ENCODE peak calls at places on chromosomes 4 and X, in seven cellular contexts. One of them, this sample, is unnamed.

GRCh38 chrX:8760021-8760420 is 28.1 kb upstream of the ANOS1 start:
- DNase-seq in CD4-positive, alpha-beta T cell: no peak
- DNase-seq in neural progenitor cell: no peak
- DNase-seq in WTC11: no peak
- DNase-seq in tibial artery: no peak
- DNase-seq in H9: no peak
- DNase-seq in left lung: no peak
- DNase-seq in this sample: no peak

GRCh38 chr4:162075691-162076090 is 88.1 kb downstream of the FSTL5 start:
- DNase-seq in CD4-positive, alpha-beta T cell: no peak
- DNase-seq in neural progenitor cell: no peak
- DNase-seq in WTC11: no peak
- DNase-seq in tibial artery: no peak
- DNase-seq in H9: no peak
- DNase-seq in left lung: no peak
- DNase-seq in this sample: no peak

GRCh38 chr4:188121530-188121929 is 12.1 kb upstream of the TRIML2 start:
- DNase-seq in CD4-positive, alpha-beta T cell: no peak
- DNase-seq in neural progenitor cell: no peak
- DNase-seq in WTC11: no peak
- DNase-seq in tibial artery: no peak
- DNase-seq in H9: no peak
- DNase-seq in left lung: no peak
- DNase-seq in this sample: no peak

GRCh38 chr4:145203400-145203799 is 23.0 kb upstream of the OTUD4 start:
- DNase-seq in CD4-positive, alpha-beta T cell: no peak
- DNase-seq in neural progenitor cell: no peak
- DNase-seq in WTC11: no peak
- DNase-seq in tibial artery: no peak
- DNase-seq in H9: no peak
- DNase-seq in left lung: no peak
- DNase-seq in this sample: no peak

GRCh38 chrX:17859609-17860178 is 1.4 kb downstream of the RAI2 start:
- DNase-seq in CD4-positive, alpha-beta T cell: peak
- DNase-seq in neural progenitor cell: peak
- DNase-seq in WTC11: peak
- DNase-seq in tibial artery: no peak
- DNase-seq in H9: no peak
- DNase-seq in left lung: no peak
- DNase-seq in this sample: no peak

GRCh38 chrX:15301924-15302323 is 13.5 kb downstream of the ASB11 start:
- DNase-seq in CD4-positive, alpha-beta T cell: no peak
- DNase-seq in neural progenitor cell: no peak
- DNase-seq in WTC11: no peak
- DNase-seq in tibial artery: peak
- DNase-seq in H9: no peak
- DNase-seq in left lung: no peak
- DNase-seq in this sample: no peak

GRCh38 chrX:39149761-39150160 is 348.5 kb downstream of the MID1IP1 start:
- DNase-seq in CD4-positive, alpha-beta T cell: peak
- DNase-seq in neural progenitor cell: peak
- DNase-seq in WTC11: peak
- DNase-seq in tibial artery: peak
- DNase-seq in H9: peak
- DNase-seq in left lung: peak
- DNase-seq in this sample: no peak

GRCh38 chr4:16226816-16227461 is 668 bp upstream of the TAPT1 start:
- DNase-seq in CD4-positive, alpha-beta T cell: no peak
- DNase-seq in neural progenitor cell: peak
- DNase-seq in WTC11: peak
- DNase-seq in tibial artery: peak
- DNase-seq in H9: peak
- DNase-seq in left lung: peak
- DNase-seq in this sample: no peak

GRCh38 chr4:21765810-21766407 is 182.7 kb downstream of the KCNIP4 start:
- DNase-seq in CD4-positive, alpha-beta T cell: no peak
- DNase-seq in neural progenitor cell: peak
- DNase-seq in WTC11: peak
- DNase-seq in tibial artery: no peak
- DNase-seq in H9: peak
- DNase-seq in left lung: no peak
- DNase-seq in this sample: no peak

GRCh38 chr4:156193116-156193515 is 239.4 kb upstream of the CTSO start:
- DNase-seq in CD4-positive, alpha-beta T cell: no peak
- DNase-seq in neural progenitor cell: no peak
- DNase-seq in WTC11: no peak
- DNase-seq in tibial artery: no peak
- DNase-seq in H9: no peak
- DNase-seq in left lung: no peak
- DNase-seq in this sample: no peak

GRCh38 chr4:134201216-134202098 is at the start of gene PABPC4L:
- DNase-seq in CD4-positive, alpha-beta T cell: no peak
- DNase-seq in neural progenitor cell: peak
- DNase-seq in WTC11: peak
- DNase-seq in tibial artery: peak
- DNase-seq in H9: peak
- DNase-seq in left lung: peak
- DNase-seq in this sample: no peak

GRCh38 chrX:129522184-129523059 is 868 bp downstream of the SMARCA1 start:
- DNase-seq in CD4-positive, alpha-beta T cell: no peak
- DNase-seq in neural progenitor cell: peak
- DNase-seq in WTC11: peak
- DNase-seq in tibial artery: peak
- DNase-seq in H9: peak
- DNase-seq in left lung: peak
- DNase-seq in this sample: peak

GRCh38 chr4:169226565-169226964 is 44.2 kb downstream of the SH3RF1 start:
- DNase-seq in CD4-positive, alpha-beta T cell: no peak
- DNase-seq in neural progenitor cell: no peak
- DNase-seq in WTC11: no peak
- DNase-seq in tibial artery: no peak
- DNase-seq in H9: no peak
- DNase-seq in left lung: no peak
- DNase-seq in this sample: no peak

GRCh38 chr4:124939908-124940307 is 227.4 kb upstream of the ANKRD50 start:
- DNase-seq in CD4-positive, alpha-beta T cell: no peak
- DNase-seq in neural progenitor cell: no peak
- DNase-seq in WTC11: no peak
- DNase-seq in tibial artery: no peak
- DNase-seq in H9: no peak
- DNase-seq in left lung: no peak
- DNase-seq in this sample: no peak

GRCh38 chr4:108829981-108830492 is 67.2 kb upstream of the ETNPPL start:
- DNase-seq in CD4-positive, alpha-beta T cell: no peak
- DNase-seq in neural progenitor cell: no peak
- DNase-seq in WTC11: no peak
- DNase-seq in tibial artery: no peak
- DNase-seq in H9: no peak
- DNase-seq in left lung: no peak
- DNase-seq in this sample: no peak

GRCh38 chr4:136670265-136670664 is 862.0 kb downstream of the PCDH18 start:
- DNase-seq in CD4-positive, alpha-beta T cell: no peak
- DNase-seq in neural progenitor cell: no peak
- DNase-seq in WTC11: no peak
- DNase-seq in tibial artery: no peak
- DNase-seq in H9: no peak
- DNase-seq in left lung: no peak
- DNase-seq in this sample: no peak

GRCh38 chr4:116374815-116375214 is 710.6 kb downstream of the TRAM1L1 start:
- DNase-seq in CD4-positive, alpha-beta T cell: no peak
- DNase-seq in neural progenitor cell: no peak
- DNase-seq in WTC11: no peak
- DNase-seq in tibial artery: no peak
- DNase-seq in H9: no peak
- DNase-seq in left lung: no peak
- DNase-seq in this sample: no peak

GRCh38 chr4:104592894-104593470 is 98.3 kb upstream of the CXXC4 start:
- DNase-seq in CD4-positive, alpha-beta T cell: no peak
- DNase-seq in neural progenitor cell: peak
- DNase-seq in WTC11: no peak
- DNase-seq in tibial artery: no peak
- DNase-seq in H9: no peak
- DNase-seq in left lung: no peak
- DNase-seq in this sample: no peak

GRCh38 chr4:73864365-73864764 is 4.8 kb upstream of the CXCL1 start:
- DNase-seq in CD4-positive, alpha-beta T cell: no peak
- DNase-seq in neural progenitor cell: peak
- DNase-seq in WTC11: peak
- DNase-seq in tibial artery: no peak
- DNase-seq in H9: peak
- DNase-seq in left lung: no peak
- DNase-seq in this sample: no peak

GRCh38 chr4:154088741-154089140 is 299.9 kb upstream of the SFRP2 start:
- DNase-seq in CD4-positive, alpha-beta T cell: no peak
- DNase-seq in neural progenitor cell: no peak
- DNase-seq in WTC11: no peak
- DNase-seq in tibial artery: no peak
- DNase-seq in H9: no peak
- DNase-seq in left lung: no peak
- DNase-seq in this sample: no peak

GRCh38 chr4:154123897-154124296 is 335.0 kb upstream of the SFRP2 start:
- DNase-seq in CD4-positive, alpha-beta T cell: no peak
- DNase-seq in neural progenitor cell: no peak
- DNase-seq in WTC11: no peak
- DNase-seq in tibial artery: no peak
- DNase-seq in H9: no peak
- DNase-seq in left lung: no peak
- DNase-seq in this sample: no peak

GRCh38 chr4:70581980-70582379 is 10.1 kb upstream of the AMBN start:
- DNase-seq in CD4-positive, alpha-beta T cell: no peak
- DNase-seq in neural progenitor cell: no peak
- DNase-seq in WTC11: no peak
- DNase-seq in tibial artery: no peak
- DNase-seq in H9: no peak
- DNase-seq in left lung: no peak
- DNase-seq in this sample: no peak

GRCh38 chr4:41174444-41174843 is 39.9 kb downstream of the APBB2 start:
- DNase-seq in CD4-positive, alpha-beta T cell: no peak
- DNase-seq in neural progenitor cell: no peak
- DNase-seq in WTC11: no peak
- DNase-seq in tibial artery: no peak
- DNase-seq in H9: no peak
- DNase-seq in left lung: no peak
- DNase-seq in this sample: no peak

GRCh38 chr4:41179086-41179374 is 35.3 kb downstream of the APBB2 start:
- DNase-seq in CD4-positive, alpha-beta T cell: no peak
- DNase-seq in neural progenitor cell: no peak
- DNase-seq in WTC11: no peak
- DNase-seq in tibial artery: no peak
- DNase-seq in H9: no peak
- DNase-seq in left lung: no peak
- DNase-seq in this sample: no peak

GRCh38 chr4:41176357-41176756 is 38.0 kb downstream of the APBB2 start:
- DNase-seq in CD4-positive, alpha-beta T cell: no peak
- DNase-seq in neural progenitor cell: no peak
- DNase-seq in WTC11: no peak
- DNase-seq in tibial artery: no peak
- DNase-seq in H9: no peak
- DNase-seq in left lung: no peak
- DNase-seq in this sample: no peak

GRCh38 chr4:41178372-41179085 is 35.8 kb downstream of the APBB2 start:
- DNase-seq in CD4-positive, alpha-beta T cell: no peak
- DNase-seq in neural progenitor cell: no peak
- DNase-seq in WTC11: no peak
- DNase-seq in tibial artery: no peak
- DNase-seq in H9: no peak
- DNase-seq in left lung: no peak
- DNase-seq in this sample: no peak

GRCh38 chr4:41177016-41177415 is 37.3 kb downstream of the APBB2 start:
- DNase-seq in CD4-positive, alpha-beta T cell: no peak
- DNase-seq in neural progenitor cell: no peak
- DNase-seq in WTC11: no peak
- DNase-seq in tibial artery: no peak
- DNase-seq in H9: no peak
- DNase-seq in left lung: no peak
- DNase-seq in this sample: no peak
- TF ChIP-seq CTCF in CD4-positive, alpha-beta T cell: no peak
- TF ChIP-seq CTCF in neural progenitor cell: no peak
- TF ChIP-seq CTCF in WTC11: no peak
- TF ChIP-seq CTCF in tibial artery: peak
- TF ChIP-seq CTCF in H9: no peak
- TF ChIP-seq CTCF in left lung: no peak
- TF ChIP-seq CTCF in this sample: no peak

DNA sequence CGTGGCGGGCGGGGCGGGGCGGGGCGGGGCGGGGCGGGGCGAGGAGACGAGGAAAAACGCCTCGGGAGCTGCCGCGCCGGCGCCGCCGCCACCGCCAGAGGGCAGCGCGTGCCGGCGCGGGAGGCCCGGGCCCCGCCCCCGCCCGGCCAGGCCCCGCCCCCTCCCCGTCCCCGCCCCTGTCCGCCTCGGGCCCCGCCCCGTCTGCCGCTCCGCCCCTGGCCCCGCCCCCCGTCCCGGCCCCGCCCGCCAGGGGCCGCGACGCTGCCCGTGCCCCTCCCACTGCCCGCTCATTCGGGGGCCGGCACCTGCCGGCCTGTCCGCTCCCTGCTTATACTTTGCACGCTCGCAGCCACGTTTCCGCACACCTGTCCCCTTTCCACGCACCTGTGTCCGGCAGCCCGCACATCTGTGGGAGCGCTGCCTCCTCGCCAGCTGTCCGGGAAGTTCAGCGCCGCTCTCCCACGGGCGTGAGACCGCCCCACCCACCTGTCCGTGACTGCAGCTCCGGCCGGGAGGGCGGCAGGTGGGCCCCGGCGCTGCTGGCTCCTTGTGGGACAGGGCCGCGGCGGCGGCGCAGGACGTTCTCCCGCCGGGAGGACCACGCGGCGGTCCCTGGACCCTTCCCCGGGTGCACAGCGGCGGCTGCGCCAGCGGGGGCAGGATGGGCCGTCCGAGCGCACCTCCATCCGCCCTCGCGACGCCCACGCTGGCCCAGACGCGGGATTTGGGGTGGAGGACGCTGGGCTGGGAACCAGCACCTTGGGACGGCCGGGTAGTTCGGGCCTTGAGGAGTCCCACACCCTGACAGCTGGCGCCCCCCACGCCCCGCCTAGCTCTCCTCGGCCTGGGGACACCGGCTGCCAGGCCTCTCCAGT is 1.5 kb upstream of the FGFRL1 start:
- DNase-seq in CD4-positive, alpha-beta T cell: peak
- DNase-seq in neural progenitor cell: peak
- DNase-seq in WTC11: peak
- DNase-seq in tibial artery: peak
- DNase-seq in H9: peak
- DNase-seq in left lung: peak
- DNase-seq in this sample: peak
- TF ChIP-seq CTCF in CD4-positive, alpha-beta T cell: peak
- TF ChIP-seq CTCF in neural progenitor cell: peak
- TF ChIP-seq CTCF in WTC11: no peak
- TF ChIP-seq CTCF in tibial artery: peak
- TF ChIP-seq CTCF in H9: no peak
- TF ChIP-seq CTCF in left lung: no peak
- TF ChIP-seq CTCF in this sample: no peak

GRCh38 chr4:76748649-76749048 is 149.3 kb downstream of the SOWAHB start:
- DNase-seq in CD4-positive, alpha-beta T cell: no peak
- DNase-seq in neural progenitor cell: peak
- DNase-seq in WTC11: no peak
- DNase-seq in tibial artery: no peak
- DNase-seq in H9: no peak
- DNase-seq in left lung: no peak
- DNase-seq in this sample: no peak
- TF ChIP-seq CTCF in CD4-positive, alpha-beta T cell: no peak
- TF ChIP-seq CTCF in neural progenitor cell: peak
- TF ChIP-seq CTCF in WTC11: no peak
- TF ChIP-seq CTCF in tibial artery: peak
- TF ChIP-seq CTCF in H9: peak
- TF ChIP-seq CTCF in left lung: no peak
- TF ChIP-seq CTCF in this sample: peak

GRCh38 chrX:2609431-2610238 is 81.5 kb upstream of the CD99 start:
- DNase-seq in CD4-positive, alpha-beta T cell: no peak
- DNase-seq in neural progenitor cell: peak
- DNase-seq in WTC11: no peak
- DNase-seq in tibial artery: no peak
- DNase-seq in H9: no peak
- DNase-seq in left lung: no peak
- DNase-seq in this sample: no peak
- TF ChIP-seq CTCF in CD4-positive, alpha-beta T cell: no peak
- TF ChIP-seq CTCF in neural progenitor cell: peak
- TF ChIP-seq CTCF in WTC11: no peak
- TF ChIP-seq CTCF in tibial artery: no peak
- TF ChIP-seq CTCF in H9: peak
- TF ChIP-seq CTCF in left lung: no peak
- TF ChIP-seq CTCF in this sample: no peak

This sample was measured in D721Med.